ENCODE peak calls at places on chromosomes 2 and 18, in nine cellular contexts. P is fibroblast of the conjunctiva; Z is HCT116; W is activated CD8-positive, alpha-beta memory T cell treated with anti-CD3 and anti-CD28 coated beads for 24 hours; Q is posterior vena cava; S is stimulated activated CD4-positive, alpha-beta T cell treated with anti-CD3 and anti-CD28 coated beads, TNF-alpha, amount 100 ng/mL, for 4 hours; T is naive thymus-derived CD8-positive, alpha-beta T cell; E is right cardiac atrium; R is effector CD8-positive, alpha-beta T cell. N is an unnamed sample.

GRCh38 chr2:187429989-187430388 is 18.1 kb downstream of the CALCRL start:
- DNase-seq in Q (no peak), R (no peak), T (no peak), S (no peak), W (no peak), P (no peak), E (no peak), Z (no peak), N (no peak)

GRCh38 chr18:69215151-69215550 is 185.5 kb upstream of the DOK6 start:
- DNase-seq in R (no peak), W (no peak), Q (no peak), T (no peak), E (no peak), S (no peak), Z (no peak), P (no peak), N (no peak)

GRCh38 chr2:112959109-112959591 is 18.7 kb upstream of the IL36G start:
- DNase-seq in P (no peak), R (no peak), Z (no peak), E (no peak), S (no peak), T (no peak), Q (no peak), W (no peak), N (peak)

GRCh38 chr2:170024721-170025120 is 153.2 kb upstream of the MYO3B start:
- DNase-seq in T (no peak), Q (no peak), W (no peak), P (no peak), R (no peak), Z (no peak), E (no peak), S (no peak), N (no peak)

GRCh38 chr2:75547345-75548035 is 13.2 kb downstream of the EVA1A start:
- DNase-seq in T (no peak), E (no peak), R (no peak), S (no peak), Z (no peak), P (peak), W (no peak), Q (no peak), N (no peak)

GRCh38 chr2:38436227-38436664 is 59.2 kb upstream of the ATL2 start:
- DNase-seq in S (no peak), T (no peak), R (no peak), Z (no peak), W (no peak), Q (peak), E (no peak), P (no peak), N (no peak)

GRCh38 chr2:177038772-177039484 is 173.7 kb upstream of the HNRNPA3 start:
- DNase-seq in Z (no peak), S (no peak), R (no peak), P (no peak), T (no peak), W (no peak), E (no peak), Q (no peak), N (no peak)

GRCh38 chr2:33378551-33379220 is 97.8 kb upstream of the RASGRP3 start:
- DNase-seq in T (no peak), R (no peak), E (peak), S (no peak), Q (no peak), Z (no peak), W (no peak), P (no peak), N (no peak)

GRCh38 chr2:122174061-122174460 is 418.6 kb downstream of the TSN start:
- DNase-seq in S (no peak), W (no peak), E (no peak), P (no peak), Z (no peak), R (no peak), Q (no peak), T (no peak), N (no peak)

GRCh38 chr2:120685403-120686297 is 50.0 kb upstream of the GLI2 start:
- DNase-seq in P (no peak), S (no peak), W (no peak), Z (no peak), R (no peak), E (no peak), T (no peak), Q (peak), N (no peak)

GRCh38 chr2:237696471-237696870 is 69.1 kb downstream of the LRRFIP1 start:
- DNase-seq in E (no peak), W (peak), S (no peak), Z (no peak), R (no peak), P (no peak), T (no peak), Q (no peak), N (no peak)

GRCh38 chr2:3523551-3524041 is 4.3 kb upstream of the ADI1 start:
- DNase-seq in Z (no peak), R (no peak), P (no peak), S (no peak), W (no peak), E (no peak), Q (no peak), T (no peak), N (no peak)

GRCh38 chr2:102027703-102028059 is 35.9 kb downstream of the IL1R2 start:
- DNase-seq in W (no peak), Q (no peak), S (no peak), Z (no peak), R (no peak), T (no peak), P (no peak), E (no peak), N (no peak)

GRCh38 chr2:7557376-7557775 is 640.2 kb downstream of the RNF144A start:
- DNase-seq in P (no peak), S (no peak), R (no peak), E (no peak), Q (no peak), Z (no peak), T (no peak), W (no peak), N (no peak)

GRCh38 chr2:233062447-233062842 is 2.3 kb downstream of the INPP5D start:
- DNase-seq in T (no peak), Q (peak), R (no peak), Z (no peak), E (no peak), W (no peak), S (no peak), P (no peak), N (no peak)

GRCh38 chr2:153551698-153552097 is 73.1 kb upstream of the RPRM start:
- DNase-seq in E (no peak), S (no peak), P (no peak), Z (no peak), T (no peak), R (no peak), Q (no peak), W (no peak), N (no peak)

GRCh38 chr18:79819064-79819725 is 21.5 kb downstream of the KCNG2 start:
- DNase-seq in Z (no peak), P (no peak), T (no peak), E (no peak), S (no peak), R (no peak), W (no peak), Q (no peak), N (no peak)

GRCh38 chr2:43041661-43042360 is 184.6 kb downstream of the ZFP36L2 start:
- DNase-seq in Z (no peak), T (no peak), Q (peak), R (no peak), E (no peak), W (no peak), S (no peak), P (peak), N (no peak)

GRCh38 chr18:59005266-59005665 is 134.4 kb upstream of the SEC11C start:
- DNase-seq in E (peak), Z (no peak), S (no peak), Q (no peak), T (no peak), W (no peak), R (no peak), P (no peak), N (no peak)

GRCh38 chr2:157898591-157898996 is 22.5 kb upstream of the ACVR1 start:
- DNase-seq in S (peak), W (peak), P (peak), T (no peak), R (no peak), Q (no peak), E (peak), Z (peak), N (peak)

GRCh38 chr2:28367667-28368416 is 24.8 kb upstream of the FOSL2 start:
- DNase-seq in S (no peak), T (no peak), Q (no peak), W (no peak), R (no peak), Z (no peak), P (no peak), E (no peak), N (no peak)

GRCh38 chr2:230176996-230177395 is 42.8 kb downstream of the SP110 start:
- DNase-seq in E (no peak), T (no peak), Q (no peak), Z (no peak), R (no peak), P (no peak), S (no peak), W (no peak), N (no peak)

GRCh38 chr18:23712445-23712844 is 23.2 kb downstream of the LAMA3 start:
- DNase-seq in R (no peak), P (no peak), Z (no peak), E (no peak), Q (no peak), S (no peak), W (no peak), T (no peak), N (no peak)

GRCh38 chr18:54316071-54316820 is 41.4 kb downstream of the STARD6 start:
- DNase-seq in W (no peak), Q (no peak), S (no peak), T (no peak), R (no peak), E (no peak), P (no peak), Z (no peak), N (no peak)

GRCh38 chr18:61589053-61589723 is 256.0 kb downstream of the CDH20 start:
- DNase-seq in Z (no peak), S (no peak), P (no peak), T (no peak), R (no peak), E (peak), Q (no peak), W (no peak), N (no peak)

GRCh38 chr2:46518848-46519247 is 39.5 kb downstream of the TMEM247 start:
- DNase-seq in Q (no peak), W (no peak), S (no peak), Z (no peak), T (no peak), R (no peak), P (no peak), E (peak), N (peak)

GRCh38 chr2:45776160-45776955 is 124.9 kb downstream of the PRKCE start:
- DNase-seq in R (no peak), W (no peak), E (no peak), S (no peak), Z (no peak), T (no peak), P (no peak), Q (no peak), N (no peak)

GRCh38 chr2:62966995-62967394 is 83.6 kb upstream of the OTX1 start:
- DNase-seq in S (no peak), T (no peak), P (no peak), R (no peak), Z (no peak), Q (no peak), E (no peak), W (no peak), N (no peak)

GRCh38 chr2:236959036-236959435 is 126.7 kb upstream of the COPS8 start:
- DNase-seq in Q (peak), Z (no peak), W (no peak), T (no peak), S (no peak), R (no peak), E (no peak), P (no peak), N (no peak)

GRCh38 chr2:181324912-181325311 is 132.3 kb upstream of the ITGA4 start:
- DNase-seq in S (no peak), P (no peak), E (no peak), R (no peak), Z (no peak), T (no peak), Q (no peak), W (no peak), N (no peak)

GRCh38 chr18:68925268-68925667 is 127.4 kb downstream of the CCDC102B start:
- DNase-seq in S (no peak), P (no peak), R (no peak), Z (no peak), W (no peak), Q (no peak), T (no peak), E (no peak), N (no peak)

GRCh38 chr18:66655407-66655806 is 51.5 kb upstream of the CDH19 start:
- DNase-seq in R (no peak), W (no peak), E (no peak), S (no peak), Z (no peak), P (no peak), Q (no peak), T (no peak), N (no peak)

GRCh38 chr2:236855176-236855865 is 230.4 kb upstream of the COPS8 start:
- DNase-seq in W (no peak), Z (no peak), S (no peak), E (no peak), T (no peak), Q (no peak), R (no peak), P (no peak), N (no peak)

GRCh38 chr2:98658816-98659486 is 50.6 kb downstream of the UNC50 start:
- DNase-seq in P (no peak), Z (no peak), E (no peak), W (peak), Q (no peak), R (no peak), S (no peak), T (no peak), N (peak)

GRCh38 chr2:164145093-164145987 is 409.5 kb upstream of the FIGN start:
- DNase-seq in S (no peak), P (no peak), Q (no peak), Z (no peak), T (no peak), R (no peak), E (no peak), W (no peak), N (no peak)

GRCh38 chr2:224185023-224185601 is 146.0 kb upstream of the SERPINE2 start:
- DNase-seq in T (no peak), Z (no peak), S (no peak), R (no peak), Q (no peak), P (no peak), E (no peak), W (no peak), N (no peak)

GRCh38 chr18:78875268-78875997 is 104.2 kb upstream of the SALL3 start:
- DNase-seq in P (no peak), E (no peak), Q (no peak), T (peak), R (no peak), W (no peak), S (no peak), Z (peak), N (peak)

GRCh38 chr18:12860530-12860929 is 23.5 kb downstream of the PTPN2 start:
- DNase-seq in T (no peak), Q (no peak), R (no peak), S (no peak), P (no peak), Z (no peak), E (no peak), W (no peak), N (no peak)

GRCh38 chr2:182666674-182667320 is 49.3 kb upstream of the DNAJC10 start:
- DNase-seq in T (peak), R (no peak), Z (peak), S (no peak), E (no peak), W (no peak), Q (no peak), P (peak), N (no peak)